ENCODE peak calls at places on chromosomes 7 and 10, in eight cellular contexts. M is posterior vena cava; K is effector CD8-positive, alpha-beta T cell; B is keratinocyte; J is activated CD4-positive, alpha-beta T cell treated with anti-CD3 and anti-CD28 coated beads, Interleukin-2, amount 50 U/mL, for 1 hour; I is cerebellar nuclear complex; D is cardiac muscle cell; Y is foreskin fibroblast. E is an unnamed sample.

GRCh38 chr10:2813277-2813676 is 254.1 kb upstream of the PFKP start:
- DNase-seq in B (no peak), M (no peak), D (no peak), J (no peak), Y (no peak), K (no peak), I (no peak), E (no peak)

GRCh38 chr10:78782441-78782840 is 286.3 kb upstream of the ZMIZ1 start:
- DNase-seq in I (no peak), M (peak; percentile 64), Y (no peak), K (no peak), D (no peak), B (no peak), J (no peak), E (no peak)

GRCh38 chr7:133748443-133749407 is 378.4 kb upstream of the LRGUK start:
- DNase-seq in K (no peak), Y (no peak), I (no peak), M (no peak), J (no peak), D (peak; percentile 4), B (no peak), E (no peak)

GRCh38 chr7:537911-538634 is 18.4 kb upstream of the PDGFA start:
- DNase-seq in B (peak; percentile 78), M (peak; percentile 86), J (no peak), K (no peak), D (peak; percentile 44), Y (peak; percentile 94), I (no peak), E (peak; percentile 97)

GRCh38 chr10:130666215-130666614 is 530.0 kb downstream of the GLRX3 start:
- DNase-seq in Y (no peak), M (no peak), D (no peak), B (no peak), K (no peak), I (no peak), J (no peak), E (no peak)

GRCh38 chr7:29194206-29194593 is 375 bp upstream of the CHN2 start:
- DNase-seq in J (no peak), M (peak; percentile 80), D (peak; percentile 42), B (no peak), Y (no peak), K (no peak), I (no peak), E (peak; percentile 11)

GRCh38 chr7:152122540-152122939 is 97.1 kb downstream of the GALNT11 start:
- DNase-seq in B (no peak), J (no peak), M (no peak), I (no peak), Y (no peak), K (no peak), D (no peak), E (no peak)

GRCh38 chr7:122067077-122067476 is 77.0 kb downstream of the AASS start:
- DNase-seq in K (no peak), J (no peak), I (no peak), B (no peak), M (no peak), Y (no peak), D (no peak), E (no peak)

GRCh38 chr10:68223535-68224165 is 8.3 kb downstream of the ATOH7 start:
- DNase-seq in K (no peak), M (no peak), B (no peak), I (no peak), D (no peak), Y (no peak), J (no peak), E (no peak)

GRCh38 chr7:94417921-94418320 is 23.2 kb downstream of the COL1A2 start:
- DNase-seq in I (no peak), B (no peak), M (no peak), J (no peak), Y (peak; percentile 65), K (no peak), D (no peak), E (no peak)

GRCh38 chr10:83373659-83374058 is 765.6 kb upstream of the GHITM start:
- DNase-seq in B (no peak), D (peak; percentile 25), J (no peak), Y (peak; percentile 0), M (no peak), I (no peak), K (no peak), E (no peak)

GRCh38 chr10:114504769-114505579 is 100.7 kb upstream of the AFAP1L2 start:
- DNase-seq in D (no peak), M (peak; percentile 70), Y (peak; percentile 90), K (no peak), I (no peak), J (no peak), B (no peak), E (peak; percentile 63)

GRCh38 chr7:100965723-100966541 is 3.4 kb upstream of the MUC12 start:
- DNase-seq in M (peak; percentile 92), B (no peak), Y (peak; percentile 84), K (no peak), D (peak; percentile 94), I (no peak), J (peak; percentile 74), E (peak; percentile 95)

GRCh38 chr10:98391578-98391991 is 23.4 kb downstream of the PYROXD2 start:
- DNase-seq in K (no peak), B (no peak), I (peak; percentile 69), J (no peak), M (peak; percentile 91), Y (peak; percentile 51), D (no peak), E (peak; percentile 49)